ENCODE peak calls at places on chromosomes 3 and 15, in four cellular contexts. W is A673, B is uterus, C is Panc1. X is an unnamed sample.

GRCh38 chr3:143358793-143359491 is 239.4 kb downstream of the CHST2 start:
- DNase-seq in W (no peak), B (no peak), C (no peak), X (no peak)

GRCh38 chr3:186583820-186584219 is 13.3 kb downstream of the DNAJB11 start:
- DNase-seq in W (no peak), B (no peak), C (no peak), X (no peak)

GRCh38 chr3:109806929-109807328 is 469.6 kb upstream of the DPPA4 start:
- DNase-seq in W (peak; percentile 78), B (no peak), C (no peak), X (no peak)

GRCh38 chr3:20326537-20326936 is 140.5 kb upstream of the SGO1 start:
- DNase-seq in W (no peak), B (no peak), C (no peak), X (no peak)

GRCh38 chr3:71330505-71330904 is 253.0 kb downstream of the FOXP1 start:
- DNase-seq in W (no peak), B (no peak), C (no peak), X (no peak)

GRCh38 chr15:66854012-66854965 is 152.3 kb downstream of the SMAD6 start:
- DNase-seq in W (no peak), B (no peak), C (no peak), X (no peak)

GRCh38 chr3:126549861-126550487 is 8.8 kb downstream of the C3orf22 start:
- DNase-seq in W (no peak), B (peak; percentile 5), C (no peak), X (no peak)

GRCh38 chr3:24686764-24687163 is 192.1 kb upstream of the THRB start:
- DNase-seq in W (no peak), B (no peak), C (no peak), X (no peak)

GRCh38 chr3:42149537-42150426 is 58.6 kb downstream of the TRAK1 start:
- DNase-seq in W (no peak), B (no peak), C (no peak), X (peak; percentile 81)

GRCh38 chr3:172709776-172710708 is 825 bp downstream of the NCEH1 start:
- DNase-seq in W (peak; percentile 33), B (peak; percentile 48), C (no peak), X (peak; percentile 59)

GRCh38 chr3:188503647-188504046 is 349.7 kb downstream of the LPP start:
- DNase-seq in W (no peak), B (no peak), C (no peak), X (no peak)

GRCh38 chr3:127450331-127450730 is 140.2 kb downstream of the TPRA1 start:
- DNase-seq in W (no peak), B (no peak), C (no peak), X (no peak)

GRCh38 chr3:63328386-63328785 is 50.3 kb downstream of the SYNPR start:
- DNase-seq in W (no peak), B (no peak), C (no peak), X (no peak)

GRCh38 chr3:141020139-141020940 is 30.8 kb upstream of the SPSB4 start:
- DNase-seq in W (no peak), B (no peak), C (no peak), X (no peak)

GRCh38 chr3:58353722-58354553 is 21.2 kb downstream of the PXK start:
- DNase-seq in W (no peak), B (no peak), C (no peak), X (no peak)

GRCh38 chr3:126004692-126005091 is 35.7 kb downstream of the ROPN1B start:
- DNase-seq in W (no peak), B (no peak), C (no peak), X (no peak)

GRCh38 chr3:69084326-69084667 is 440 bp upstream of the ARL6IP5 start:
- DNase-seq in W (peak; percentile 3), B (no peak), C (no peak), X (no peak)

GRCh38 chr15:85702321-85703230 is 92.1 kb downstream of the KLHL25 start:
- DNase-seq in W (peak; percentile 18), B (no peak), C (no peak), X (no peak)

GRCh38 chr3:125146601-125147490 is 65.7 kb downstream of the SLC12A8 start:
- DNase-seq in W (no peak), B (no peak), C (no peak), X (no peak)

GRCh38 chr3:14549256-14549931 is 9.3 kb upstream of the GRIP2 start:
- DNase-seq in W (peak; percentile 52), B (no peak), C (no peak), X (no peak)
- TF ChIP-seq CTCF in W (peak; percentile 47), B (no peak), C (no peak), X (no peak)

GRCh38 chr3:160449660-160450598 is at the start of gene TRIM59:
- DNase-seq in W (peak; percentile 93), B (peak; percentile 85), C (peak; percentile 75), X (peak; percentile 98)
- TF ChIP-seq CTCF in W (peak; percentile 9), B (no peak), C (no peak), X (no peak)

GRCh38 chr3:52090620-52091468 is 34.5 kb upstream of the DUSP7 start:
- DNase-seq in W (no peak), B (no peak), C (no peak), X (peak; percentile 20)
- TF ChIP-seq CTCF in W (no peak), B (no peak), C (no peak), X (no peak)

DNA sequence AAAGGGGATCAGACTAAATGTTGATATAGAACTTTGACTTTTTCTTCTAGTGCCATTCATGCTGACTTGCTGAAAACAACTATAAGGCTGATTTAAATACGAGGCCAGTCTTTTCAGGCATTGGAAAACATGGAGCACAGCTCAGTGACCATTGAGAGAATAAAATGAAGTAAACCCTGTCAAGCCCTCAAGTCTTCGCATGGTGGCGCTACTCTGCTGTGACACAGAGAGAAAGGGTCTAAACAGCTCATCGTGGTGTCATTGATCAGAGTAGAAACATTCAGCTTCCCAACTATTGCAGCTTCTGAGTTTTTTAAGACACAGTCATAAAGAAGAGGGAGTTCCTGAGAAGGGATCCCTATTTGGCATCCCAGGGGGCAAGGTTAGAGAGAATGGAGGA is 716.2 kb downstream of the DIPK2A start:
- DNase-seq in W (no peak), B (no peak), C (no peak), X (no peak)
- TF ChIP-seq CTCF in W (no peak), B (no peak), C (no peak), X (no peak)

GRCh38 chr3:178318957-178319528 is 217.2 kb upstream of the KCNMB2 start:
- DNase-seq in W (no peak), B (no peak), C (no peak), X (no peak)

GRCh38 chr3:178325330-178325729 is 210.9 kb upstream of the KCNMB2 start:
- DNase-seq in W (peak; percentile 69), B (no peak), C (no peak), X (no peak)

GRCh38 chr3:178318440-178318839 is 217.8 kb upstream of the KCNMB2 start:
- DNase-seq in W (no peak), B (no peak), C (no peak), X (no peak)

GRCh38 chr3:178320481-178321352 is 215.5 kb upstream of the KCNMB2 start:
- DNase-seq in W (peak; percentile 60), B (peak; percentile 34), C (no peak), X (no peak)
- TF ChIP-seq CTCF in W (no peak), B (no peak), C (no peak), X (no peak)